ENCODE peak calls at places on chromosomes 6 and 20, in four cellular contexts. One of them, this sample, is unnamed.

GRCh38 chr20:4052554-4052953 is 37.2 kb upstream of the RNF24 start:
- DNase-seq in activated CD4-positive, alpha-beta T cell treated with anti-CD3 and anti-CD28 coated beads, Interleukin-2, amount 50 U/mL, for 1 hour: no peak
- DNase-seq in right cardiac atrium: no peak
- DNase-seq in activated CD8-positive, alpha-beta memory T cell treated with anti-CD3 and anti-CD28 coated beads for 48 hours: no peak
- DNase-seq in this sample: no peak

GRCh38 chr6:156949376-156949775 is 172.2 kb downstream of the ARID1B start:
- DNase-seq in activated CD4-positive, alpha-beta T cell treated with anti-CD3 and anti-CD28 coated beads, Interleukin-2, amount 50 U/mL, for 1 hour: no peak
- DNase-seq in right cardiac atrium: no peak
- DNase-seq in activated CD8-positive, alpha-beta memory T cell treated with anti-CD3 and anti-CD28 coated beads for 48 hours: no peak
- DNase-seq in this sample: peak

GRCh38 chr20:5195655-5196054 is 68.8 kb downstream of the CDS2 start:
- DNase-seq in activated CD4-positive, alpha-beta T cell treated with anti-CD3 and anti-CD28 coated beads, Interleukin-2, amount 50 U/mL, for 1 hour: no peak
- DNase-seq in right cardiac atrium: no peak
- DNase-seq in activated CD8-positive, alpha-beta memory T cell treated with anti-CD3 and anti-CD28 coated beads for 48 hours: no peak
- DNase-seq in this sample: peak

GRCh38 chr20:35084998-35085397 is 7.6 kb downstream of the TRPC4AP start:
- DNase-seq in activated CD4-positive, alpha-beta T cell treated with anti-CD3 and anti-CD28 coated beads, Interleukin-2, amount 50 U/mL, for 1 hour: no peak
- DNase-seq in right cardiac atrium: no peak
- DNase-seq in activated CD8-positive, alpha-beta memory T cell treated with anti-CD3 and anti-CD28 coated beads for 48 hours: no peak
- DNase-seq in this sample: no peak

GRCh38 chr6:63261820-63262219 is 50.6 kb downstream of the FKBP1C start:
- DNase-seq in activated CD4-positive, alpha-beta T cell treated with anti-CD3 and anti-CD28 coated beads, Interleukin-2, amount 50 U/mL, for 1 hour: no peak
- DNase-seq in right cardiac atrium: no peak
- DNase-seq in activated CD8-positive, alpha-beta memory T cell treated with anti-CD3 and anti-CD28 coated beads for 48 hours: no peak
- DNase-seq in this sample: no peak

GRCh38 chr6:19320066-19320465 is 517.1 kb upstream of the ID4 start:
- DNase-seq in activated CD4-positive, alpha-beta T cell treated with anti-CD3 and anti-CD28 coated beads, Interleukin-2, amount 50 U/mL, for 1 hour: no peak
- DNase-seq in right cardiac atrium: no peak
- DNase-seq in activated CD8-positive, alpha-beta memory T cell treated with anti-CD3 and anti-CD28 coated beads for 48 hours: no peak
- DNase-seq in this sample: no peak

GRCh38 chr20:41233976-41234514 is 83.5 kb downstream of the ZHX3 start:
- DNase-seq in activated CD4-positive, alpha-beta T cell treated with anti-CD3 and anti-CD28 coated beads, Interleukin-2, amount 50 U/mL, for 1 hour: no peak
- DNase-seq in right cardiac atrium: no peak
- DNase-seq in activated CD8-positive, alpha-beta memory T cell treated with anti-CD3 and anti-CD28 coated beads for 48 hours: no peak
- DNase-seq in this sample: no peak

GRCh38 chr6:39411465-39411864 is 89.0 kb upstream of the KCNK16 start:
- DNase-seq in activated CD4-positive, alpha-beta T cell treated with anti-CD3 and anti-CD28 coated beads, Interleukin-2, amount 50 U/mL, for 1 hour: no peak
- DNase-seq in right cardiac atrium: no peak
- DNase-seq in activated CD8-positive, alpha-beta memory T cell treated with anti-CD3 and anti-CD28 coated beads for 48 hours: no peak
- DNase-seq in this sample: peak

GRCh38 chr6:37176268-37177082 is 6.5 kb downstream of the PIM1 start:
- DNase-seq in activated CD4-positive, alpha-beta T cell treated with anti-CD3 and anti-CD28 coated beads, Interleukin-2, amount 50 U/mL, for 1 hour: no peak
- DNase-seq in right cardiac atrium: no peak
- DNase-seq in activated CD8-positive, alpha-beta memory T cell treated with anti-CD3 and anti-CD28 coated beads for 48 hours: no peak
- DNase-seq in this sample: no peak

GRCh38 chr6:143885116-143885515 is 20.8 kb downstream of the ZC2HC1B start:
- DNase-seq in activated CD4-positive, alpha-beta T cell treated with anti-CD3 and anti-CD28 coated beads, Interleukin-2, amount 50 U/mL, for 1 hour: no peak
- DNase-seq in right cardiac atrium: no peak
- DNase-seq in activated CD8-positive, alpha-beta memory T cell treated with anti-CD3 and anti-CD28 coated beads for 48 hours: no peak
- DNase-seq in this sample: no peak

GRCh38 chr6:125537090-125537489 is 212.3 kb upstream of the HEY2 start:
- DNase-seq in activated CD4-positive, alpha-beta T cell treated with anti-CD3 and anti-CD28 coated beads, Interleukin-2, amount 50 U/mL, for 1 hour: no peak
- DNase-seq in right cardiac atrium: peak
- DNase-seq in activated CD8-positive, alpha-beta memory T cell treated with anti-CD3 and anti-CD28 coated beads for 48 hours: no peak
- DNase-seq in this sample: no peak

GRCh38 chr6:150753404-150754184 is 111.9 kb upstream of the MTHFD1L start:
- DNase-seq in activated CD4-positive, alpha-beta T cell treated with anti-CD3 and anti-CD28 coated beads, Interleukin-2, amount 50 U/mL, for 1 hour: no peak
- DNase-seq in right cardiac atrium: no peak
- DNase-seq in activated CD8-positive, alpha-beta memory T cell treated with anti-CD3 and anti-CD28 coated beads for 48 hours: no peak
- DNase-seq in this sample: no peak

GRCh38 chr6:40733290-40733689 is 146.1 kb upstream of the LRFN2 start:
- DNase-seq in activated CD4-positive, alpha-beta T cell treated with anti-CD3 and anti-CD28 coated beads, Interleukin-2, amount 50 U/mL, for 1 hour: no peak
- DNase-seq in right cardiac atrium: no peak
- DNase-seq in activated CD8-positive, alpha-beta memory T cell treated with anti-CD3 and anti-CD28 coated beads for 48 hours: no peak
- DNase-seq in this sample: no peak

GRCh38 chr20:33251496-33251895 is 15.7 kb downstream of the BPIFA1 start:
- DNase-seq in activated CD4-positive, alpha-beta T cell treated with anti-CD3 and anti-CD28 coated beads, Interleukin-2, amount 50 U/mL, for 1 hour: no peak
- DNase-seq in right cardiac atrium: no peak
- DNase-seq in activated CD8-positive, alpha-beta memory T cell treated with anti-CD3 and anti-CD28 coated beads for 48 hours: no peak
- DNase-seq in this sample: no peak

GRCh38 chr6:157985378-157986155 is 3.9 kb downstream of the SYNJ2 start:
- DNase-seq in activated CD4-positive, alpha-beta T cell treated with anti-CD3 and anti-CD28 coated beads, Interleukin-2, amount 50 U/mL, for 1 hour: no peak
- DNase-seq in right cardiac atrium: no peak
- DNase-seq in activated CD8-positive, alpha-beta memory T cell treated with anti-CD3 and anti-CD28 coated beads for 48 hours: no peak
- DNase-seq in this sample: no peak

GRCh38 chr6:9521152-9521530 is 893.7 kb downstream of the TFAP2A start:
- DNase-seq in activated CD4-positive, alpha-beta T cell treated with anti-CD3 and anti-CD28 coated beads, Interleukin-2, amount 50 U/mL, for 1 hour: no peak
- DNase-seq in right cardiac atrium: no peak
- DNase-seq in activated CD8-positive, alpha-beta memory T cell treated with anti-CD3 and anti-CD28 coated beads for 48 hours: no peak
- DNase-seq in this sample: no peak

GRCh38 chr6:34934516-34934915 is 45.5 kb downstream of the ANKS1A start:
- DNase-seq in activated CD4-positive, alpha-beta T cell treated with anti-CD3 and anti-CD28 coated beads, Interleukin-2, amount 50 U/mL, for 1 hour: no peak
- DNase-seq in right cardiac atrium: peak
- DNase-seq in activated CD8-positive, alpha-beta memory T cell treated with anti-CD3 and anti-CD28 coated beads for 48 hours: no peak
- DNase-seq in this sample: peak

GRCh38 chr6:46940433-46941226 is 18.9 kb upstream of the ADGRF5 start:
- DNase-seq in activated CD4-positive, alpha-beta T cell treated with anti-CD3 and anti-CD28 coated beads, Interleukin-2, amount 50 U/mL, for 1 hour: no peak
- DNase-seq in right cardiac atrium: no peak
- DNase-seq in activated CD8-positive, alpha-beta memory T cell treated with anti-CD3 and anti-CD28 coated beads for 48 hours: no peak
- DNase-seq in this sample: no peak

GRCh38 chr20:40160151-40160550 is 528.9 kb downstream of the MAFB start:
- DNase-seq in activated CD4-positive, alpha-beta T cell treated with anti-CD3 and anti-CD28 coated beads, Interleukin-2, amount 50 U/mL, for 1 hour: no peak
- DNase-seq in right cardiac atrium: peak
- DNase-seq in activated CD8-positive, alpha-beta memory T cell treated with anti-CD3 and anti-CD28 coated beads for 48 hours: no peak
- DNase-seq in this sample: peak

GRCh38 chr20:35702051-35702823 is 3.0 kb downstream of the ROMO1 start:
- DNase-seq in activated CD4-positive, alpha-beta T cell treated with anti-CD3 and anti-CD28 coated beads, Interleukin-2, amount 50 U/mL, for 1 hour: no peak
- DNase-seq in right cardiac atrium: no peak
- DNase-seq in activated CD8-positive, alpha-beta memory T cell treated with anti-CD3 and anti-CD28 coated beads for 48 hours: no peak
- DNase-seq in this sample: peak

GRCh38 chr6:130470777-130471176 is 105.0 kb downstream of the TMEM200A start:
- DNase-seq in activated CD4-positive, alpha-beta T cell treated with anti-CD3 and anti-CD28 coated beads, Interleukin-2, amount 50 U/mL, for 1 hour: no peak
- DNase-seq in right cardiac atrium: no peak
- DNase-seq in activated CD8-positive, alpha-beta memory T cell treated with anti-CD3 and anti-CD28 coated beads for 48 hours: no peak
- DNase-seq in this sample: no peak

GRCh38 chr6:26025047-26025893 is 62.0 kb upstream of the HFE start:
- DNase-seq in activated CD4-positive, alpha-beta T cell treated with anti-CD3 and anti-CD28 coated beads, Interleukin-2, amount 50 U/mL, for 1 hour: no peak
- DNase-seq in right cardiac atrium: peak
- DNase-seq in activated CD8-positive, alpha-beta memory T cell treated with anti-CD3 and anti-CD28 coated beads for 48 hours: no peak
- DNase-seq in this sample: peak

GRCh38 chr20:59008715-59009336 is 1.8 kb upstream of the CTSZ start:
- DNase-seq in activated CD4-positive, alpha-beta T cell treated with anti-CD3 and anti-CD28 coated beads, Interleukin-2, amount 50 U/mL, for 1 hour: no peak
- DNase-seq in right cardiac atrium: no peak
- DNase-seq in activated CD8-positive, alpha-beta memory T cell treated with anti-CD3 and anti-CD28 coated beads for 48 hours: no peak
- DNase-seq in this sample: no peak

GRCh38 chr6:11595903-11596302 is 58.4 kb downstream of the TMEM170B start:
- DNase-seq in activated CD4-positive, alpha-beta T cell treated with anti-CD3 and anti-CD28 coated beads, Interleukin-2, amount 50 U/mL, for 1 hour: no peak
- DNase-seq in right cardiac atrium: no peak
- DNase-seq in activated CD8-positive, alpha-beta memory T cell treated with anti-CD3 and anti-CD28 coated beads for 48 hours: no peak
- DNase-seq in this sample: peak

GRCh38 chr6:21597706-21598273 is 4.2 kb downstream of the SOX4 start:
- DNase-seq in activated CD4-positive, alpha-beta T cell treated with anti-CD3 and anti-CD28 coated beads, Interleukin-2, amount 50 U/mL, for 1 hour: no peak
- DNase-seq in right cardiac atrium: no peak
- DNase-seq in activated CD8-positive, alpha-beta memory T cell treated with anti-CD3 and anti-CD28 coated beads for 48 hours: no peak
- DNase-seq in this sample: no peak

GRCh38 chr6:149233056-149233715 is 84.3 kb upstream of the TAB2 start:
- DNase-seq in activated CD4-positive, alpha-beta T cell treated with anti-CD3 and anti-CD28 coated beads, Interleukin-2, amount 50 U/mL, for 1 hour: peak
- DNase-seq in right cardiac atrium: no peak
- DNase-seq in activated CD8-positive, alpha-beta memory T cell treated with anti-CD3 and anti-CD28 coated beads for 48 hours: no peak
- DNase-seq in this sample: peak

GRCh38 chr6:158718431-158719126 is 68.7 kb downstream of the SYTL3 start:
- DNase-seq in activated CD4-positive, alpha-beta T cell treated with anti-CD3 and anti-CD28 coated beads, Interleukin-2, amount 50 U/mL, for 1 hour: no peak
- DNase-seq in right cardiac atrium: no peak
- DNase-seq in activated CD8-positive, alpha-beta memory T cell treated with anti-CD3 and anti-CD28 coated beads for 48 hours: no peak
- DNase-seq in this sample: no peak

GRCh38 chr6:53639520-53639919 is 26.0 kb downstream of the KLHL31 start:
- DNase-seq in activated CD4-positive, alpha-beta T cell treated with anti-CD3 and anti-CD28 coated beads, Interleukin-2, amount 50 U/mL, for 1 hour: no peak
- DNase-seq in right cardiac atrium: no peak
- DNase-seq in activated CD8-positive, alpha-beta memory T cell treated with anti-CD3 and anti-CD28 coated beads for 48 hours: no peak
- DNase-seq in this sample: no peak

GRCh38 chr6:138571585-138572199 is 72.4 kb upstream of the NHSL1 start:
- DNase-seq in activated CD4-positive, alpha-beta T cell treated with anti-CD3 and anti-CD28 coated beads, Interleukin-2, amount 50 U/mL, for 1 hour: no peak
- DNase-seq in right cardiac atrium: no peak
- DNase-seq in activated CD8-positive, alpha-beta memory T cell treated with anti-CD3 and anti-CD28 coated beads for 48 hours: no peak
- DNase-seq in this sample: peak

GRCh38 chr6:16249971-16250370 is 11.6 kb downstream of the GMPR start:
- DNase-seq in activated CD4-positive, alpha-beta T cell treated with anti-CD3 and anti-CD28 coated beads, Interleukin-2, amount 50 U/mL, for 1 hour: no peak
- DNase-seq in right cardiac atrium: no peak
- DNase-seq in activated CD8-positive, alpha-beta memory T cell treated with anti-CD3 and anti-CD28 coated beads for 48 hours: no peak
- DNase-seq in this sample: no peak

GRCh38 chr6:136723780-136724179 is 68.5 kb downstream of the MAP3K5 start:
- DNase-seq in activated CD4-positive, alpha-beta T cell treated with anti-CD3 and anti-CD28 coated beads, Interleukin-2, amount 50 U/mL, for 1 hour: peak
- DNase-seq in right cardiac atrium: no peak
- DNase-seq in activated CD8-positive, alpha-beta memory T cell treated with anti-CD3 and anti-CD28 coated beads for 48 hours: no peak
- DNase-seq in this sample: no peak

GRCh38 chr6:166237611-166238010 is 70.0 kb upstream of the TBXT start:
- DNase-seq in activated CD4-positive, alpha-beta T cell treated with anti-CD3 and anti-CD28 coated beads, Interleukin-2, amount 50 U/mL, for 1 hour: no peak
- DNase-seq in right cardiac atrium: no peak
- DNase-seq in activated CD8-positive, alpha-beta memory T cell treated with anti-CD3 and anti-CD28 coated beads for 48 hours: no peak
- DNase-seq in this sample: no peak

GRCh38 chr6:90478278-90478677 is 108.6 kb downstream of the MAP3K7 start:
- DNase-seq in activated CD4-positive, alpha-beta T cell treated with anti-CD3 and anti-CD28 coated beads, Interleukin-2, amount 50 U/mL, for 1 hour: no peak
- DNase-seq in right cardiac atrium: no peak
- DNase-seq in activated CD8-positive, alpha-beta memory T cell treated with anti-CD3 and anti-CD28 coated beads for 48 hours: no peak
- DNase-seq in this sample: no peak

GRCh38 chr20:63738687-63739128 is 868 bp upstream of the SLC2A4RG start:
- DNase-seq in activated CD4-positive, alpha-beta T cell treated with anti-CD3 and anti-CD28 coated beads, Interleukin-2, amount 50 U/mL, for 1 hour: peak
- DNase-seq in right cardiac atrium: peak
- DNase-seq in activated CD8-positive, alpha-beta memory T cell treated with anti-CD3 and anti-CD28 coated beads for 48 hours: no peak
- DNase-seq in this sample: no peak

GRCh38 chr20:60407011-60407771 is 449.0 kb downstream of the CDH26 start:
- DNase-seq in activated CD4-positive, alpha-beta T cell treated with anti-CD3 and anti-CD28 coated beads, Interleukin-2, amount 50 U/mL, for 1 hour: no peak
- DNase-seq in right cardiac atrium: no peak
- DNase-seq in activated CD8-positive, alpha-beta memory T cell treated with anti-CD3 and anti-CD28 coated beads for 48 hours: no peak
- DNase-seq in this sample: no peak

GRCh38 chr20:18988701-18989100 is 175.1 kb downstream of the SCP2D1 start:
- DNase-seq in activated CD4-positive, alpha-beta T cell treated with anti-CD3 and anti-CD28 coated beads, Interleukin-2, amount 50 U/mL, for 1 hour: no peak
- DNase-seq in right cardiac atrium: no peak
- DNase-seq in activated CD8-positive, alpha-beta memory T cell treated with anti-CD3 and anti-CD28 coated beads for 48 hours: no peak
- DNase-seq in this sample: no peak

GRCh38 chr20:63409834-63410435 is 48.8 kb upstream of the CHRNA4 start:
- DNase-seq in activated CD4-positive, alpha-beta T cell treated with anti-CD3 and anti-CD28 coated beads, Interleukin-2, amount 50 U/mL, for 1 hour: no peak
- DNase-seq in right cardiac atrium: peak
- DNase-seq in activated CD8-positive, alpha-beta memory T cell treated with anti-CD3 and anti-CD28 coated beads for 48 hours: no peak
- DNase-seq in this sample: no peak

GRCh38 chr20:49508435-49509199 is 26.1 kb upstream of the KCNB1 start:
- DNase-seq in activated CD4-positive, alpha-beta T cell treated with anti-CD3 and anti-CD28 coated beads, Interleukin-2, amount 50 U/mL, for 1 hour: no peak
- DNase-seq in right cardiac atrium: no peak
- DNase-seq in activated CD8-positive, alpha-beta memory T cell treated with anti-CD3 and anti-CD28 coated beads for 48 hours: no peak
- DNase-seq in this sample: peak

This sample was measured in IMR-90.